ENCODE peak calls at places on chromosomes 16 and 17, in seven cellular contexts. V is prostate gland, F is brain microvascular endothelial cell, D is RWPE1, H is heart left ventricle, E is mesendoderm, G is uterus. O is an unnamed sample.

GRCh38 chr17:2694381-2695242 is 17.0 kb downstream of the CLUH start:
- DNase-seq in V (no peak), F (no peak), D (no peak), H (peak; percentile 21), E (no peak), G (peak; percentile 13), O (no peak)

GRCh38 chr16:84759061-84759460 is 59.3 kb downstream of the USP10 start:
- DNase-seq in V (no peak), F (peak; percentile 42), D (no peak), H (no peak), E (no peak), G (no peak), O (no peak)

GRCh38 chr17:40547079-40547784 is 18.0 kb downstream of the CCR7 start:
- DNase-seq in V (peak; percentile 90), F (no peak), D (peak; percentile 82), H (peak; percentile 24), E (no peak), G (peak; percentile 22), O (no peak)

GRCh38 chr16:12089492-12090161 is 113.1 kb downstream of the SNX29 start:
- DNase-seq in V (no peak), F (peak; percentile 51), D (peak; percentile 44), H (peak; percentile 62), E (peak; percentile 64), G (no peak), O (no peak)

GRCh38 chr17:1908699-1909309 is 79.0 kb downstream of the RPA1 start:
- DNase-seq in V (peak; percentile 62), F (peak; percentile 65), D (peak; percentile 75), H (peak; percentile 52), E (peak; percentile 78), G (peak; percentile 49), O (no peak)

GRCh38 chr16:73735018-73735417 is 561.6 kb upstream of the PSMD7 start:
- DNase-seq in V (no peak), F (peak; percentile 63), D (peak; percentile 77), H (no peak), E (no peak), G (no peak), O (no peak)

GRCh38 chr17:66423436-66423922 is 121.1 kb downstream of the PRKCA start:
- DNase-seq in V (no peak), F (no peak), D (no peak), H (no peak), E (peak; percentile 34), G (no peak), O (no peak)

GRCh38 chr17:17684901-17685774 is 3.9 kb downstream of the RAI1 start:
- DNase-seq in V (peak; percentile 36), F (peak; percentile 47), D (no peak), H (no peak), E (peak; percentile 65), G (peak; percentile 44), O (no peak)

GRCh38 chr17:78563189-78564145 is 13.7 kb downstream of the DNAH17 start:
- DNase-seq in V (no peak), F (no peak), D (no peak), H (peak; percentile 72), E (no peak), G (peak; percentile 51), O (no peak)

GRCh38 chr16:11085025-11085485 is 140.7 kb downstream of the CLEC16A start:
- DNase-seq in V (no peak), F (no peak), D (no peak), H (peak; percentile 9), E (no peak), G (peak; percentile 74), O (no peak)

GRCh38 chr17:38897176-38897575 is 27.3 kb downstream of the LASP1 start:
- DNase-seq in V (no peak), F (no peak), D (no peak), H (peak; percentile 90), E (no peak), G (no peak), O (peak; percentile 16)

GRCh38 chr16:78444-79145 is 570 bp downstream of the MPG start:
- DNase-seq in V (no peak), F (no peak), D (peak; percentile 24), H (peak; percentile 73), E (no peak), G (no peak), O (no peak)

GRCh38 chr16:86664518-86665318 is 86.4 kb downstream of the FOXL1 start:
- DNase-seq in V (no peak), F (peak; percentile 96), D (peak; percentile 86), H (peak; percentile 61), E (peak; percentile 68), G (no peak), O (no peak)

GRCh38 chr17:76723812-76724211 is 2.6 kb downstream of the JMJD6 start:
- DNase-seq in V (no peak), F (no peak), D (no peak), H (no peak), E (no peak), G (no peak), O (no peak)

GRCh38 chr16:66211651-66212050 is 154.8 kb upstream of the CDH5 start:
- DNase-seq in V (no peak), F (no peak), D (no peak), H (no peak), E (no peak), G (no peak), O (no peak)

GRCh38 chr16:23905027-23905426 is 69.2 kb downstream of the PRKCB start:
- DNase-seq in V (peak; percentile 47), F (peak; percentile 66), D (peak; percentile 60), H (no peak), E (peak; percentile 89), G (peak; percentile 50), O (no peak)

GRCh38 chr17:7883781-7884386 is 4.7 kb upstream of the CHD3 start:
- DNase-seq in V (no peak), F (no peak), D (no peak), H (no peak), E (no peak), G (no peak), O (no peak)

GRCh38 chr16:57807968-57808528 is 5.8 kb upstream of the KIFC3 start:
- DNase-seq in V (peak; percentile 90), F (peak; percentile 82), D (peak; percentile 94), H (peak; percentile 78), E (peak; percentile 96), G (peak; percentile 88), O (peak; percentile 36)

GRCh38 chr17:10325036-10325435 is 47.8 kb downstream of the MYH13 start:
- DNase-seq in V (no peak), F (no peak), D (no peak), H (no peak), E (no peak), G (no peak), O (no peak)

DNA sequence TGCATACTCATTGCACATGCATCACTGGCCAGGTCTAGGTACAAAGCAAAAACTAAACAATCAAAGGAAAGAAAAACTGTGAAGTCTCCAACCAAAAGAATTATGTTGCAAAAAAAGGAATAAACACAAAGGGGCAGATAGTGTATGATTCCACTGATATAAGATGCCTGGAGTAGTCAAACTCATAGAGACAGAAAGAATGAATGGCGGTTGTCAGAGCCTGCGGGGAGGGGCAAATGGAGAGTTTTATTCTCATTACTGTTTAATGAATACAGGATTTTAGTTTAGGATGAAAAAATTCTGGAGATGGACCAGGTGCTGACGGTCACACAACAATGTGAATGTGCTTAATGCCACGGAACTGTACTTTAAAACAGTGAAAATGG is 20.8 kb downstream of the STAT5B start:
- DNase-seq in V (no peak), F (no peak), D (no peak), H (no peak), E (no peak), G (no peak), O (no peak)
- H3K27ac ChIP-seq in V (no peak overlapping the region), F (no peak overlapping the region), D (no peak overlapping the region), H (no peak overlapping the region), E (no peak overlapping the region), G (no peak overlapping the region), O (no peak overlapping the region)

GRCh38 chr17:81735181-81736102 is 23.4 kb downstream of the SLC25A10 start:
- DNase-seq in V (peak; percentile 49), F (no peak), D (no peak), H (no peak), E (no peak), G (no peak), O (no peak)

GRCh38 chr17:81734405-81735055 is 22.4 kb downstream of the SLC25A10 start:
- DNase-seq in V (no peak), F (no peak), D (no peak), H (no peak), E (no peak), G (no peak), O (no peak)

GRCh38 chr17:81731271-81731670 is 19.2 kb downstream of the SLC25A10 start:
- DNase-seq in V (no peak), F (peak; percentile 50), D (no peak), H (no peak), E (no peak), G (no peak), O (no peak)

GRCh38 chr17:81737947-81738800 is 26.1 kb downstream of the SLC25A10 start:
- DNase-seq in V (no peak), F (no peak), D (no peak), H (no peak), E (no peak), G (no peak), O (no peak)

GRCh38 chr17:81733507-81734404 is 21.7 kb downstream of the SLC25A10 start:
- DNase-seq in V (peak; percentile 82), F (peak; percentile 45), D (peak; percentile 94), H (peak; percentile 87), E (peak; percentile 65), G (peak; percentile 52), O (peak; percentile 34)
- H3K27ac ChIP-seq in V (no peak overlapping the region), F (no peak overlapping the region), D (peak overlapping the region; percentile 92), H (no peak overlapping the region), E (no peak overlapping the region), G (no peak overlapping the region), O (no peak overlapping the region)

DNA sequence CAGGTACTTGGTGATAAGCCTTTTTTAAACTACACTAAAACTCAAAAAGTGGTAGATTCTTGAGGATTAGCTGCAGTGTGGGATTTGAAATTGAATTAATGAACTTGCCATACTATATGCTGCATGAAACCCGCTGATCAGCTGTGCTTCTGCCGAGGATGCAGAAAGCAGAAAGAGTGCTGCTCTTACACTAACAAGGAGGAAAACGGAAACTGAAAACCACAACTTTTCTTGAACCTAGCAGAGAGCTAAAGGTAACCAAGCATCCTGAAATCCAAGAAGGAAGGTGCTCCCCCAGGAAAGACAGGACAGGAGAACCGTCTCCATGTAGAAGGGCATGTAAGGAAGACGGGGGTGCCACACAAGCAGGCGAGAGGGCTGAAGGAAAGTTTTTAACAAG is 32.5 kb downstream of the VPS53 start:
- DNase-seq in V (no peak), F (no peak), D (no peak), H (no peak), E (no peak), G (no peak), O (no peak)
- H3K27ac ChIP-seq in V (no peak overlapping the region), F (peak overlapping the region; percentile 73), D (no peak overlapping the region), H (no peak overlapping the region), E (no peak overlapping the region), G (no peak overlapping the region), O (peak overlapping the region; percentile 6)

DNA sequence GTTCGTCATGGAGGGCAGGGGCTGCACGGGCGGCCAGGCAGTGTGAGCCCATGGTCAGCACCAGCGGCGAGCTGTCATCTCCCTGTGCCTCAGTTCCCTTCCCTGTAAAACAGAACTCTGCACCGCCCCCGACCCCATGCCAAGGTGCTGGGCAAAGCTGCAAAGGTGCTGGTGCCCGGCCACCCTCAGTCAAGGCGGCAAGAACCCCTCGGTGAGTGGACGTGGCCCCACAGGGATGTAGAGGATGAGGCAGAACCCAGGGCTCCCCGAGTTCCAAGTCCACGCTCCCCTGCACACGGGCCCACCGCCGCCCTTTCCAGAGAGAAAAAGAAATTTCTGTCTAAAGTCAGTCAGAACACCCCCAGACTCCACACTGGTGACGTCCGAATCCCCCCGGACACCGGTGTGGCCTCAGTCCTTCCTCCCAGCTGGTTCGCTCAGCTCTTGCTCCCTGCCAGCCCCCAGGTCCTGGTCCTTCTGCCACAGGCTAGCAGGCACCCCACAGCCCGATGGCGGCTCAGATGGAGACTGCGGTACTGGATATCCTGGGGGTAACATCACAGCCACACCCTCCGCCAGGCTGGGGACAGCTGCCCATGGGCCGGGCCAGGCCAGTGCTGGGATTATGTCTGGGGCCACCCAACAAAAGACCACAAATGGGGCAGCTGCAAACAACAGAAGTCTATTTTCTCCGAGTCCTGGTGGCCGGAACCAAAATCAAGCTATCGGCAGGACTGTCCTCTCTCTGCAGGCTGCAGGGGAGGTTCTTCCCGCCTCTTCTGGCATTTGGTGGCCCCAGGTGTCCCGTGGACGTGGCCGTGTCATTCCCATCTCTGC is 14.4 kb upstream of the BAHCC1 start:
- DNase-seq in V (no peak), F (no peak), D (no peak), H (no peak), E (no peak), G (no peak), O (no peak)
- H3K27ac ChIP-seq in V (no peak overlapping the region), F (no peak overlapping the region), D (peak overlapping the region; percentile 5), H (no peak overlapping the region), E (no peak overlapping the region), G (no peak overlapping the region), O (peak overlapping the region; percentile 90)